ENCODE peak calls at places on chromosome 3, in six cellular contexts. A, B, S, L, E and C are unnamed samples.
A peak's percentile ranks its signal among the peaks of the same experiment; 100 is the strongest.

GRCh38 chr3:113844622-113845222 is 6.1 kb downstream of the GRAMD1C start:
- DNase-seq in A (no peak), B (no peak), S (no peak), L (no peak), E (no peak), C (peak; percentile 49)

GRCh38 chr3:36944012-36944640 is 728 bp downstream of the TRANK1 start:
- DNase-seq in A (peak; percentile 46), B (peak; percentile 28), S (no peak), L (peak; percentile 19), E (peak; percentile 2), C (peak; percentile 61)

GRCh38 chr3:170907519-170908234 is 760 bp downstream of the EIF5A2 start:
- DNase-seq in A (no peak), B (no peak), S (no peak), L (no peak), E (no peak), C (peak; percentile 32)

GRCh38 chr3:191461113-191461595 is at the start of gene PYDC2:
- DNase-seq in A (no peak), B (no peak), S (no peak), L (no peak), E (no peak), C (peak; percentile 73)

GRCh38 chr3:141076026-141076797 is 25.1 kb downstream of the SPSB4 start:
- DNase-seq in A (no peak), B (no peak), S (no peak), L (no peak), E (no peak), C (no peak)

GRCh38 chr3:188554404-188554803 is 400.4 kb downstream of the LPP start:
- DNase-seq in A (no peak), B (no peak), S (no peak), L (no peak), E (no peak), C (no peak)

GRCh38 chr3:171116365-171116764 is 89.8 kb upstream of the SLC2A2 start:
- DNase-seq in A (no peak), B (no peak), S (no peak), L (no peak), E (no peak), C (peak; percentile 74)

GRCh38 chr3:69787436-69788168 is 48.3 kb downstream of the MITF start:
- DNase-seq in A (no peak), B (peak; percentile 67), S (no peak), L (no peak), E (no peak), C (peak; percentile 83)

GRCh38 chr3:58661836-58662235 is 4.7 kb downstream of the FAM3D start:
- DNase-seq in A (no peak), B (no peak), S (no peak), L (no peak), E (no peak), C (no peak)

GRCh38 chr3:71130516-71131384 is 452.8 kb downstream of the FOXP1 start:
- DNase-seq in A (peak; percentile 66), B (no peak), S (no peak), L (peak; percentile 54), E (peak; percentile 53), C (peak; percentile 85)

GRCh38 chr3:158847885-158848284 is 46.0 kb downstream of the MFSD1 start:
- DNase-seq in A (no peak), B (no peak), S (no peak), L (no peak), E (no peak), C (no peak)

GRCh38 chr3:11558002-11558401 is 85.7 kb downstream of the VGLL4 start:
- DNase-seq in A (no peak), B (no peak), S (no peak), L (no peak), E (no peak), C (peak; percentile 86)

GRCh38 chr3:5205165-5205941 is 17.8 kb downstream of the EDEM1 start:
- DNase-seq in A (no peak), B (no peak), S (no peak), L (no peak), E (no peak), C (no peak)

GRCh38 chr3:193078996-193079731 is 161.5 kb upstream of the MB21D2 start:
- DNase-seq in A (no peak), B (no peak), S (no peak), L (no peak), E (no peak), C (no peak)

GRCh38 chr3:31695280-31696008 is 162.7 kb downstream of the STT3B start:
- DNase-seq in A (no peak), B (no peak), S (no peak), L (peak; percentile 4), E (no peak), C (peak; percentile 8)

GRCh38 chr3:24365168-24365567 is 129.5 kb downstream of the THRB start:
- DNase-seq in A (peak; percentile 51), B (peak; percentile 67), S (peak; percentile 17), L (no peak), E (no peak), C (peak; percentile 93)

GRCh38 chr3:155232605-155233004 is 60.9 kb downstream of the STRIT1 start:
- DNase-seq in A (peak; percentile 72), B (peak; percentile 80), S (no peak), L (no peak), E (no peak), C (peak; percentile 96)

GRCh38 chr3:47799733-47800132 is 3.2 kb upstream of the DHX30 start:
- DNase-seq in A (no peak), B (no peak), S (no peak), L (no peak), E (no peak), C (no peak)

GRCh38 chr3:52444860-52445793 is at the start of gene SEMA3G:
- DNase-seq in A (peak; percentile 78), B (no peak), S (no peak), L (peak; percentile 60), E (peak; percentile 21), C (peak; percentile 58)

GRCh38 chr3:117688583-117688982 is 979.0 kb downstream of the TUSC7 start:
- DNase-seq in A (no peak), B (no peak), S (no peak), L (no peak), E (no peak), C (no peak)

GRCh38 chr3:142993958-142994442 is 7.4 kb upstream of the U2SURP start:
- DNase-seq in A (peak; percentile 44), B (no peak), S (no peak), L (peak; percentile 40), E (no peak), C (peak; percentile 63)

GRCh38 chr3:131033480-131034080 is 6.9 kb downstream of the NEK11 start:
- DNase-seq in A (no peak), B (peak; percentile 37), S (no peak), L (no peak), E (no peak), C (peak; percentile 39)

GRCh38 chr3:153087595-153088566 is 74.1 kb upstream of the RAP2B start:
- DNase-seq in A (peak; percentile 22), B (peak; percentile 47), S (peak; percentile 53), L (no peak), E (no peak), C (peak; percentile 81)

GRCh38 chr3:22960326-22960984 is 242.7 kb upstream of the UBE2E2 start:
- DNase-seq in A (peak; percentile 37), B (no peak), S (no peak), L (no peak), E (no peak), C (peak; percentile 32)

GRCh38 chr3:112653209-112653871 is 12.4 kb upstream of the CCDC80 start:
- DNase-seq in A (peak; percentile 30), B (peak; percentile 94), S (peak; percentile 98), L (no peak), E (no peak), C (peak; percentile 91)

GRCh38 chr3:157231071-157231470 is 71.1 kb upstream of the CCNL1 start:
- DNase-seq in A (no peak), B (peak; percentile 24), S (peak; percentile 59), L (no peak), E (no peak), C (peak; percentile 19)

GRCh38 chr3:183038764-183039163 is 58.4 kb upstream of the DCUN1D1 start:
- DNase-seq in A (no peak), B (no peak), S (no peak), L (no peak), E (no peak), C (no peak)

GRCh38 chr3:129664040-129664646 is 57.7 kb upstream of the PLXND1 start:
- DNase-seq in A (no peak), B (no peak), S (no peak), L (no peak), E (no peak), C (peak; percentile 24)

GRCh38 chr3:4835616-4836043 is 143.6 kb upstream of the BHLHE40 start:
- DNase-seq in A (no peak), B (no peak), S (no peak), L (no peak), E (no peak), C (peak; percentile 37)

GRCh38 chr3:161403251-161403650 is 31.9 kb upstream of the SPTSSB start:
- DNase-seq in A (no peak), B (no peak), S (no peak), L (no peak), E (no peak), C (peak; percentile 36)

GRCh38 chr3:33042668-33043067 is 54.3 kb downstream of the GLB1 start:
- DNase-seq in A (no peak), B (no peak), S (no peak), L (no peak), E (no peak), C (no peak)

GRCh38 chr3:194740859-194741486 is 55.3 kb downstream of the FAM43A start:
- DNase-seq in A (no peak), B (peak; percentile 69), S (no peak), L (no peak), E (no peak), C (peak; percentile 93)

GRCh38 chr3:145704020-145704419 is 457.0 kb downstream of the PLOD2 start:
- DNase-seq in A (no peak), B (no peak), S (no peak), L (no peak), E (no peak), C (no peak)

GRCh38 chr3:31934018-31934417 is 47.0 kb downstream of the OSBPL10 start:
- DNase-seq in A (no peak), B (no peak), S (no peak), L (no peak), E (no peak), C (no peak)

GRCh38 chr3:127770671-127771370 is 51.5 kb downstream of the MGLL start:
- DNase-seq in A (no peak), B (no peak), S (no peak), L (no peak), E (no peak), C (peak; percentile 89)

GRCh38 chr3:13025090-13025489 is 48.1 kb downstream of the IQSEC1 start:
- DNase-seq in A (no peak), B (peak; percentile 15), S (no peak), L (no peak), E (no peak), C (peak; percentile 89)

GRCh38 chr3:39147711-39148115 is 5.7 kb downstream of the CSRNP1 start:
- DNase-seq in A (peak; percentile 63), B (peak; percentile 23), S (no peak), L (no peak), E (no peak), C (peak; percentile 60)